ENCODE peak calls at places on chromosomes 4 and X, in seven cellular contexts. One of them, this sample, is unnamed.

GRCh38 chr4:140635606-140636005 is 66.8 kb upstream of the UCP1 start:
- DNase-seq in activated effector memory CD4-positive, alpha-beta T cell treated with Interleukin-2 at 50 U/mL for 16 hours: no peak
- DNase-seq in retinal pigment epithelial cell: peak
- DNase-seq in HL-60: no peak
- DNase-seq in NCI-H510A treated with DMSO at 0.1 percent for 48 hours: no peak
- DNase-seq in NCI-H1694: no peak
- DNase-seq in AG10803: peak
- DNase-seq in this sample: peak

GRCh38 chr4:156953951-156954350 is 17.6 kb downstream of the PDGFC start:
- DNase-seq in activated effector memory CD4-positive, alpha-beta T cell treated with Interleukin-2 at 50 U/mL for 16 hours: no peak
- DNase-seq in retinal pigment epithelial cell: no peak
- DNase-seq in HL-60: no peak
- DNase-seq in NCI-H510A treated with DMSO at 0.1 percent for 48 hours: no peak
- DNase-seq in NCI-H1694: no peak
- DNase-seq in AG10803: no peak
- DNase-seq in this sample: no peak

GRCh38 chr4:79947386-79947785 is 125.6 kb downstream of the ANTXR2 start:
- DNase-seq in activated effector memory CD4-positive, alpha-beta T cell treated with Interleukin-2 at 50 U/mL for 16 hours: no peak
- DNase-seq in retinal pigment epithelial cell: no peak
- DNase-seq in HL-60: no peak
- DNase-seq in NCI-H510A treated with DMSO at 0.1 percent for 48 hours: no peak
- DNase-seq in NCI-H1694: no peak
- DNase-seq in AG10803: no peak
- DNase-seq in this sample: no peak

GRCh38 chr4:169603312-169603711 is 9.1 kb downstream of the NEK1 start:
- DNase-seq in activated effector memory CD4-positive, alpha-beta T cell treated with Interleukin-2 at 50 U/mL for 16 hours: no peak
- DNase-seq in retinal pigment epithelial cell: no peak
- DNase-seq in HL-60: no peak
- DNase-seq in NCI-H510A treated with DMSO at 0.1 percent for 48 hours: no peak
- DNase-seq in NCI-H1694: no peak
- DNase-seq in AG10803: no peak
- DNase-seq in this sample: no peak

GRCh38 chr4:155908187-155909139 is 5.0 kb downstream of the TDO2 start:
- DNase-seq in activated effector memory CD4-positive, alpha-beta T cell treated with Interleukin-2 at 50 U/mL for 16 hours: no peak
- DNase-seq in retinal pigment epithelial cell: no peak
- DNase-seq in HL-60: no peak
- DNase-seq in NCI-H510A treated with DMSO at 0.1 percent for 48 hours: no peak
- DNase-seq in NCI-H1694: no peak
- DNase-seq in AG10803: no peak
- DNase-seq in this sample: no peak

GRCh38 chr4:478373-478772 is 20.6 kb downstream of the ZNF721 start:
- DNase-seq in activated effector memory CD4-positive, alpha-beta T cell treated with Interleukin-2 at 50 U/mL for 16 hours: no peak
- DNase-seq in retinal pigment epithelial cell: no peak
- DNase-seq in HL-60: no peak
- DNase-seq in NCI-H510A treated with DMSO at 0.1 percent for 48 hours: no peak
- DNase-seq in NCI-H1694: no peak
- DNase-seq in AG10803: no peak
- DNase-seq in this sample: no peak

GRCh38 chr4:139606600-139607301 is 50.7 kb upstream of the SETD7 start:
- DNase-seq in activated effector memory CD4-positive, alpha-beta T cell treated with Interleukin-2 at 50 U/mL for 16 hours: no peak
- DNase-seq in retinal pigment epithelial cell: peak
- DNase-seq in HL-60: peak
- DNase-seq in NCI-H510A treated with DMSO at 0.1 percent for 48 hours: no peak
- DNase-seq in NCI-H1694: no peak
- DNase-seq in AG10803: peak
- DNase-seq in this sample: peak

GRCh38 chr4:99679204-99679603 is 21.6 kb upstream of the C4orf54 start:
- DNase-seq in activated effector memory CD4-positive, alpha-beta T cell treated with Interleukin-2 at 50 U/mL for 16 hours: no peak
- DNase-seq in retinal pigment epithelial cell: peak
- DNase-seq in HL-60: no peak
- DNase-seq in NCI-H510A treated with DMSO at 0.1 percent for 48 hours: peak
- DNase-seq in NCI-H1694: no peak
- DNase-seq in AG10803: no peak
- DNase-seq in this sample: no peak

GRCh38 chr4:6848717-6849305 is 60.8 kb upstream of the TBC1D14 start:
- DNase-seq in activated effector memory CD4-positive, alpha-beta T cell treated with Interleukin-2 at 50 U/mL for 16 hours: no peak
- DNase-seq in retinal pigment epithelial cell: no peak
- DNase-seq in HL-60: no peak
- DNase-seq in NCI-H510A treated with DMSO at 0.1 percent for 48 hours: no peak
- DNase-seq in NCI-H1694: no peak
- DNase-seq in AG10803: no peak
- DNase-seq in this sample: no peak

GRCh38 chrX:154458116-154458953 is at the start of gene PLXNA3:
- DNase-seq in activated effector memory CD4-positive, alpha-beta T cell treated with Interleukin-2 at 50 U/mL for 16 hours: peak
- DNase-seq in retinal pigment epithelial cell: no peak
- DNase-seq in HL-60: no peak
- DNase-seq in NCI-H510A treated with DMSO at 0.1 percent for 48 hours: peak
- DNase-seq in NCI-H1694: no peak
- DNase-seq in AG10803: peak
- DNase-seq in this sample: peak

GRCh38 chr4:41360214-41360910 is 103.6 kb downstream of the UCHL1 start:
- DNase-seq in activated effector memory CD4-positive, alpha-beta T cell treated with Interleukin-2 at 50 U/mL for 16 hours: no peak
- DNase-seq in retinal pigment epithelial cell: no peak
- DNase-seq in HL-60: no peak
- DNase-seq in NCI-H510A treated with DMSO at 0.1 percent for 48 hours: peak
- DNase-seq in NCI-H1694: peak
- DNase-seq in AG10803: peak
- DNase-seq in this sample: peak

GRCh38 chrX:6311540-6311939 is 82.9 kb upstream of the NLGN4X start:
- DNase-seq in activated effector memory CD4-positive, alpha-beta T cell treated with Interleukin-2 at 50 U/mL for 16 hours: no peak
- DNase-seq in retinal pigment epithelial cell: no peak
- DNase-seq in HL-60: no peak
- DNase-seq in NCI-H510A treated with DMSO at 0.1 percent for 48 hours: no peak
- DNase-seq in NCI-H1694: no peak
- DNase-seq in AG10803: no peak
- DNase-seq in this sample: no peak

GRCh38 chr4:189613202-189613601 is 327.5 kb upstream of the FRG1 start:
- DNase-seq in activated effector memory CD4-positive, alpha-beta T cell treated with Interleukin-2 at 50 U/mL for 16 hours: no peak
- DNase-seq in retinal pigment epithelial cell: no peak
- DNase-seq in HL-60: no peak
- DNase-seq in NCI-H510A treated with DMSO at 0.1 percent for 48 hours: no peak
- DNase-seq in NCI-H1694: no peak
- DNase-seq in AG10803: no peak
- DNase-seq in this sample: no peak

GRCh38 chrX:101260435-101260834 is 30.7 kb downstream of the TAF7L start:
- DNase-seq in activated effector memory CD4-positive, alpha-beta T cell treated with Interleukin-2 at 50 U/mL for 16 hours: no peak
- DNase-seq in retinal pigment epithelial cell: no peak
- DNase-seq in HL-60: no peak
- DNase-seq in NCI-H510A treated with DMSO at 0.1 percent for 48 hours: no peak
- DNase-seq in NCI-H1694: no peak
- DNase-seq in AG10803: peak
- DNase-seq in this sample: peak

GRCh38 chr4:891747-892146 is 40.4 kb downstream of the GAK start:
- DNase-seq in activated effector memory CD4-positive, alpha-beta T cell treated with Interleukin-2 at 50 U/mL for 16 hours: no peak
- DNase-seq in retinal pigment epithelial cell: no peak
- DNase-seq in HL-60: no peak
- DNase-seq in NCI-H510A treated with DMSO at 0.1 percent for 48 hours: no peak
- DNase-seq in NCI-H1694: no peak
- DNase-seq in AG10803: no peak
- DNase-seq in this sample: no peak

GRCh38 chr4:1365271-1366178 is 18.5 kb downstream of the UVSSA start:
- DNase-seq in activated effector memory CD4-positive, alpha-beta T cell treated with Interleukin-2 at 50 U/mL for 16 hours: no peak
- DNase-seq in retinal pigment epithelial cell: no peak
- DNase-seq in HL-60: no peak
- DNase-seq in NCI-H510A treated with DMSO at 0.1 percent for 48 hours: no peak
- DNase-seq in NCI-H1694: no peak
- DNase-seq in AG10803: no peak
- DNase-seq in this sample: no peak

GRCh38 chr4:176790398-176790797 is 2.3 kb downstream of the VEGFC start:
- DNase-seq in activated effector memory CD4-positive, alpha-beta T cell treated with Interleukin-2 at 50 U/mL for 16 hours: no peak
- DNase-seq in retinal pigment epithelial cell: no peak
- DNase-seq in HL-60: no peak
- DNase-seq in NCI-H510A treated with DMSO at 0.1 percent for 48 hours: no peak
- DNase-seq in NCI-H1694: no peak
- DNase-seq in AG10803: no peak
- DNase-seq in this sample: no peak

GRCh38 chr4:94468093-94468492 is 16.4 kb downstream of the PDLIM5 start:
- DNase-seq in activated effector memory CD4-positive, alpha-beta T cell treated with Interleukin-2 at 50 U/mL for 16 hours: no peak
- DNase-seq in retinal pigment epithelial cell: no peak
- DNase-seq in HL-60: no peak
- DNase-seq in NCI-H510A treated with DMSO at 0.1 percent for 48 hours: no peak
- DNase-seq in NCI-H1694: no peak
- DNase-seq in AG10803: no peak
- DNase-seq in this sample: no peak

GRCh38 chr4:56129431-56129861 is 180.7 kb downstream of the CEP135 start:
- DNase-seq in activated effector memory CD4-positive, alpha-beta T cell treated with Interleukin-2 at 50 U/mL for 16 hours: no peak
- DNase-seq in retinal pigment epithelial cell: peak
- DNase-seq in HL-60: no peak
- DNase-seq in NCI-H510A treated with DMSO at 0.1 percent for 48 hours: peak
- DNase-seq in NCI-H1694: no peak
- DNase-seq in AG10803: no peak
- DNase-seq in this sample: no peak

GRCh38 chr4:740656-741282 is 35.1 kb downstream of the PCGF3 start:
- DNase-seq in activated effector memory CD4-positive, alpha-beta T cell treated with Interleukin-2 at 50 U/mL for 16 hours: no peak
- DNase-seq in retinal pigment epithelial cell: no peak
- DNase-seq in HL-60: no peak
- DNase-seq in NCI-H510A treated with DMSO at 0.1 percent for 48 hours: no peak
- DNase-seq in NCI-H1694: no peak
- DNase-seq in AG10803: no peak
- DNase-seq in this sample: no peak

GRCh38 chrX:49290215-49290614 is 13.2 kb upstream of the GAGE10 start:
- DNase-seq in activated effector memory CD4-positive, alpha-beta T cell treated with Interleukin-2 at 50 U/mL for 16 hours: no peak
- DNase-seq in retinal pigment epithelial cell: no peak
- DNase-seq in HL-60: no peak
- DNase-seq in NCI-H510A treated with DMSO at 0.1 percent for 48 hours: no peak
- DNase-seq in NCI-H1694: no peak
- DNase-seq in AG10803: no peak
- DNase-seq in this sample: no peak

GRCh38 chr4:11614426-11614825 is 185.7 kb upstream of the HS3ST1 start:
- DNase-seq in activated effector memory CD4-positive, alpha-beta T cell treated with Interleukin-2 at 50 U/mL for 16 hours: no peak
- DNase-seq in retinal pigment epithelial cell: no peak
- DNase-seq in HL-60: no peak
- DNase-seq in NCI-H510A treated with DMSO at 0.1 percent for 48 hours: no peak
- DNase-seq in NCI-H1694: no peak
- DNase-seq in AG10803: no peak
- DNase-seq in this sample: no peak

GRCh38 chr4:128271551-128271950 is 16.1 kb downstream of the PGRMC2 start:
- DNase-seq in activated effector memory CD4-positive, alpha-beta T cell treated with Interleukin-2 at 50 U/mL for 16 hours: no peak
- DNase-seq in retinal pigment epithelial cell: no peak
- DNase-seq in HL-60: no peak
- DNase-seq in NCI-H510A treated with DMSO at 0.1 percent for 48 hours: no peak
- DNase-seq in NCI-H1694: no peak
- DNase-seq in AG10803: no peak
- DNase-seq in this sample: no peak

GRCh38 chr4:76896731-76897521 is 1.0 kb downstream of the SOWAHB start:
- DNase-seq in activated effector memory CD4-positive, alpha-beta T cell treated with Interleukin-2 at 50 U/mL for 16 hours: peak
- DNase-seq in retinal pigment epithelial cell: no peak
- DNase-seq in HL-60: no peak
- DNase-seq in NCI-H510A treated with DMSO at 0.1 percent for 48 hours: peak
- DNase-seq in NCI-H1694: no peak
- DNase-seq in AG10803: peak
- DNase-seq in this sample: peak

GRCh38 chr4:110452546-110452945 is 23.4 kb upstream of the ENPEP start:
- DNase-seq in activated effector memory CD4-positive, alpha-beta T cell treated with Interleukin-2 at 50 U/mL for 16 hours: no peak
- DNase-seq in retinal pigment epithelial cell: no peak
- DNase-seq in HL-60: no peak
- DNase-seq in NCI-H510A treated with DMSO at 0.1 percent for 48 hours: no peak
- DNase-seq in NCI-H1694: no peak
- DNase-seq in AG10803: no peak
- DNase-seq in this sample: no peak

GRCh38 chr4:137952116-137952515 is 290.0 kb downstream of the SLC7A11 start:
- DNase-seq in activated effector memory CD4-positive, alpha-beta T cell treated with Interleukin-2 at 50 U/mL for 16 hours: no peak
- DNase-seq in retinal pigment epithelial cell: no peak
- DNase-seq in HL-60: no peak
- DNase-seq in NCI-H510A treated with DMSO at 0.1 percent for 48 hours: no peak
- DNase-seq in NCI-H1694: no peak
- DNase-seq in AG10803: peak
- DNase-seq in this sample: peak

GRCh38 chr4:181701219-181701618 is 542.0 kb upstream of the TENM3 start:
- DNase-seq in activated effector memory CD4-positive, alpha-beta T cell treated with Interleukin-2 at 50 U/mL for 16 hours: no peak
- DNase-seq in retinal pigment epithelial cell: no peak
- DNase-seq in HL-60: no peak
- DNase-seq in NCI-H510A treated with DMSO at 0.1 percent for 48 hours: peak
- DNase-seq in NCI-H1694: no peak
- DNase-seq in AG10803: no peak
- DNase-seq in this sample: no peak

GRCh38 chrX:124555036-124555595 is 208.8 kb downstream of the SH2D1A start:
- DNase-seq in activated effector memory CD4-positive, alpha-beta T cell treated with Interleukin-2 at 50 U/mL for 16 hours: no peak
- DNase-seq in retinal pigment epithelial cell: peak
- DNase-seq in HL-60: no peak
- DNase-seq in NCI-H510A treated with DMSO at 0.1 percent for 48 hours: no peak
- DNase-seq in NCI-H1694: no peak
- DNase-seq in AG10803: peak
- DNase-seq in this sample: peak

GRCh38 chr4:15729910-15730533 is 27.2 kb downstream of the BST1 start:
- DNase-seq in activated effector memory CD4-positive, alpha-beta T cell treated with Interleukin-2 at 50 U/mL for 16 hours: no peak
- DNase-seq in retinal pigment epithelial cell: no peak
- DNase-seq in HL-60: no peak
- DNase-seq in NCI-H510A treated with DMSO at 0.1 percent for 48 hours: peak
- DNase-seq in NCI-H1694: peak
- DNase-seq in AG10803: peak
- DNase-seq in this sample: peak

GRCh38 chr4:77742054-77742453 is 77.1 kb downstream of the CNOT6L start:
- DNase-seq in activated effector memory CD4-positive, alpha-beta T cell treated with Interleukin-2 at 50 U/mL for 16 hours: no peak
- DNase-seq in retinal pigment epithelial cell: no peak
- DNase-seq in HL-60: no peak
- DNase-seq in NCI-H510A treated with DMSO at 0.1 percent for 48 hours: no peak
- DNase-seq in NCI-H1694: no peak
- DNase-seq in AG10803: peak
- DNase-seq in this sample: no peak

GRCh38 chrX:101206471-101206870 is 13.1 kb upstream of the DRP2 start:
- DNase-seq in activated effector memory CD4-positive, alpha-beta T cell treated with Interleukin-2 at 50 U/mL for 16 hours: no peak
- DNase-seq in retinal pigment epithelial cell: no peak
- DNase-seq in HL-60: no peak
- DNase-seq in NCI-H510A treated with DMSO at 0.1 percent for 48 hours: peak
- DNase-seq in NCI-H1694: peak
- DNase-seq in AG10803: peak
- DNase-seq in this sample: peak